ENCODE peak calls at places on chromosome 16, in five cellular contexts. O is dorsolateral prefrontal cortex, B is iPS DF 6.9, P is mesendoderm, U is GM13977. L is an unnamed sample.

GRCh38 chr16:84244728-84245127 is 4.9 kb upstream of the KCNG4 start:
- DNase-seq in O (no peak), B (no peak), U (no peak), P (no peak), L (no peak)

GRCh38 chr16:30434852-30435251 is 5.0 kb upstream of the DCTPP1 start:
- DNase-seq in P (no peak), U (no peak), O (no peak), B (no peak), L (no peak)

GRCh38 chr16:58299757-58300349 is 5.0 kb upstream of the PRSS54 start:
- DNase-seq in U (no peak), B (no peak), P (peak; percentile 72), O (no peak), L (no peak)

GRCh38 chr16:31251435-31251834 is 8.3 kb upstream of the ITGAM start:
- DNase-seq in O (no peak), U (no peak), P (no peak), B (no peak), L (no peak)

GRCh38 chr16:1745181-1745899 is 26.0 kb downstream of the NME3 start:
- DNase-seq in U (no peak), B (no peak), O (no peak), P (peak; percentile 14), L (no peak)

GRCh38 chr16:51762081-51762995 is 611.3 kb upstream of the SALL1 start:
- DNase-seq in P (peak; percentile 62), U (peak; percentile 66), O (peak; percentile 26), B (peak; percentile 60), L (no peak)

GRCh38 chr16:56369202-56369601 is 56.1 kb downstream of the AMFR start:
- DNase-seq in P (no peak), U (no peak), O (no peak), B (no peak), L (no peak)

GRCh38 chr16:85029413-85029794 is 1.8 kb downstream of the KIAA0513 start:
- DNase-seq in O (no peak), B (no peak), U (peak; percentile 79), P (peak; percentile 63), L (no peak)

GRCh38 chr16:56436258-56436657 is 10.9 kb upstream of the AMFR start:
- DNase-seq in U (no peak), B (no peak), O (no peak), P (peak; percentile 42), L (no peak)

GRCh38 chr16:49601541-49601940 is 227.9 kb downstream of the C16orf78 start:
- DNase-seq in O (no peak), P (no peak), B (no peak), U (no peak), L (no peak)

L was measured in iPS DF 19.7.